ENCODE peak calls at places on chromosomes 11 and 22, in ten cellular contexts. One of them, this sample, is unnamed. For H3K4me1, the result is how much of the 10 kb centered on the place peaks cover.

GRCh38 chr11:83724704-83725114 is 438.5 kb upstream of the CCDC90B start:
- DNase-seq in A549: no peak
- DNase-seq in iPS DF 6.9: no peak
- DNase-seq in heart left ventricle: no peak
- DNase-seq in left lung: peak
- DNase-seq in tibial nerve: no peak
- DNase-seq in CD4-positive, CD25-positive, alpha-beta regulatory T cell: no peak
- DNase-seq in SJSA1: no peak
- DNase-seq in aorta: no peak
- DNase-seq in CD8-positive, alpha-beta T cell: no peak
- DNase-seq in this sample: no peak

GRCh38 chr11:2510626-2511402 is 66.0 kb downstream of the KCNQ1 start:
- DNase-seq in tibial nerve: peak
- DNase-seq in left lung: peak
- DNase-seq in aorta: peak
- DNase-seq in iPS DF 6.9: no peak
- DNase-seq in CD8-positive, alpha-beta T cell: peak
- DNase-seq in A549: no peak
- DNase-seq in heart left ventricle: peak
- DNase-seq in SJSA1: peak
- DNase-seq in CD4-positive, CD25-positive, alpha-beta regulatory T cell: no peak
- DNase-seq in this sample: peak

GRCh38 chr11:102783720-102784119 is 3.3 kb upstream of the MMP10 start:
- DNase-seq in heart left ventricle: no peak
- DNase-seq in CD8-positive, alpha-beta T cell: no peak
- DNase-seq in tibial nerve: no peak
- DNase-seq in A549: no peak
- DNase-seq in CD4-positive, CD25-positive, alpha-beta regulatory T cell: no peak
- DNase-seq in iPS DF 6.9: no peak
- DNase-seq in SJSA1: no peak
- DNase-seq in aorta: no peak
- DNase-seq in left lung: no peak
- DNase-seq in this sample: no peak

GRCh38 chr11:77130763-77131513 is 2.9 kb downstream of the MYO7A start:
- DNase-seq in CD4-positive, CD25-positive, alpha-beta regulatory T cell: no peak
- DNase-seq in aorta: peak
- DNase-seq in heart left ventricle: peak
- DNase-seq in left lung: no peak
- DNase-seq in iPS DF 6.9: no peak
- DNase-seq in SJSA1: no peak
- DNase-seq in tibial nerve: peak
- DNase-seq in A549: no peak
- DNase-seq in CD8-positive, alpha-beta T cell: no peak
- DNase-seq in this sample: peak

GRCh38 chr11:81644239-81644840 is 1089.3 kb downstream of the FAM181B start:
- DNase-seq in SJSA1: no peak
- DNase-seq in CD4-positive, CD25-positive, alpha-beta regulatory T cell: no peak
- DNase-seq in heart left ventricle: no peak
- DNase-seq in left lung: no peak
- DNase-seq in aorta: no peak
- DNase-seq in A549: peak
- DNase-seq in CD8-positive, alpha-beta T cell: peak
- DNase-seq in iPS DF 6.9: no peak
- DNase-seq in tibial nerve: no peak
- DNase-seq in this sample: no peak

GRCh38 chr11:41382927-41383326 is 76.5 kb downstream of the LRRC4C start:
- DNase-seq in heart left ventricle: no peak
- DNase-seq in CD4-positive, CD25-positive, alpha-beta regulatory T cell: no peak
- DNase-seq in aorta: no peak
- DNase-seq in CD8-positive, alpha-beta T cell: no peak
- DNase-seq in A549: no peak
- DNase-seq in SJSA1: no peak
- DNase-seq in left lung: no peak
- DNase-seq in iPS DF 6.9: no peak
- DNase-seq in tibial nerve: no peak
- DNase-seq in this sample: no peak

GRCh38 chr22:43406186-43406790 is 5.5 kb upstream of the MPPED1 start:
- DNase-seq in left lung: no peak
- DNase-seq in SJSA1: no peak
- DNase-seq in CD8-positive, alpha-beta T cell: no peak
- DNase-seq in aorta: no peak
- DNase-seq in CD4-positive, CD25-positive, alpha-beta regulatory T cell: no peak
- DNase-seq in A549: no peak
- DNase-seq in heart left ventricle: peak
- DNase-seq in tibial nerve: no peak
- DNase-seq in iPS DF 6.9: no peak
- DNase-seq in this sample: no peak

GRCh38 chr11:17651061-17651460 is 68.3 kb upstream of the MYOD1 start:
- DNase-seq in heart left ventricle: no peak
- DNase-seq in CD8-positive, alpha-beta T cell: no peak
- DNase-seq in iPS DF 6.9: no peak
- DNase-seq in tibial nerve: no peak
- DNase-seq in left lung: no peak
- DNase-seq in CD4-positive, CD25-positive, alpha-beta regulatory T cell: no peak
- DNase-seq in aorta: no peak
- DNase-seq in A549: no peak
- DNase-seq in SJSA1: no peak
- DNase-seq in this sample: no peak

GRCh38 chr11:129348813-129349212 is 26.8 kb upstream of the BARX2 start:
- DNase-seq in CD8-positive, alpha-beta T cell: no peak
- DNase-seq in heart left ventricle: no peak
- DNase-seq in tibial nerve: no peak
- DNase-seq in CD4-positive, CD25-positive, alpha-beta regulatory T cell: no peak
- DNase-seq in iPS DF 6.9: no peak
- DNase-seq in A549: no peak
- DNase-seq in left lung: no peak
- DNase-seq in aorta: no peak
- DNase-seq in SJSA1: no peak
- DNase-seq in this sample: no peak

GRCh38 chr22:39010946-39011625 is 3.0 kb upstream of the APOBEC3C start:
- DNase-seq in left lung: no peak
- DNase-seq in aorta: no peak
- DNase-seq in iPS DF 6.9: no peak
- DNase-seq in CD4-positive, CD25-positive, alpha-beta regulatory T cell: no peak
- DNase-seq in A549: no peak
- DNase-seq in CD8-positive, alpha-beta T cell: no peak
- DNase-seq in tibial nerve: no peak
- DNase-seq in heart left ventricle: no peak
- DNase-seq in SJSA1: no peak
- DNase-seq in this sample: no peak

GRCh38 chr11:92475824-92476223 is 251.2 kb downstream of the FAT3 start:
- DNase-seq in left lung: no peak
- DNase-seq in A549: no peak
- DNase-seq in SJSA1: no peak
- DNase-seq in tibial nerve: no peak
- DNase-seq in aorta: no peak
- DNase-seq in iPS DF 6.9: no peak
- DNase-seq in CD8-positive, alpha-beta T cell: no peak
- DNase-seq in CD4-positive, CD25-positive, alpha-beta regulatory T cell: no peak
- DNase-seq in heart left ventricle: no peak
- DNase-seq in this sample: no peak

GRCh38 chr11:12689029-12689755 is 15.0 kb downstream of the TEAD1 start:
- DNase-seq in heart left ventricle: no peak
- DNase-seq in left lung: no peak
- DNase-seq in SJSA1: no peak
- DNase-seq in A549: no peak
- DNase-seq in CD8-positive, alpha-beta T cell: no peak
- DNase-seq in iPS DF 6.9: no peak
- DNase-seq in aorta: no peak
- DNase-seq in CD4-positive, CD25-positive, alpha-beta regulatory T cell: no peak
- DNase-seq in tibial nerve: no peak
- DNase-seq in this sample: no peak

GRCh38 chr11:35232961-35233360 is 94.0 kb downstream of the CD44 start:
- DNase-seq in CD4-positive, CD25-positive, alpha-beta regulatory T cell: no peak
- DNase-seq in SJSA1: peak
- DNase-seq in heart left ventricle: no peak
- DNase-seq in CD8-positive, alpha-beta T cell: no peak
- DNase-seq in tibial nerve: no peak
- DNase-seq in A549: no peak
- DNase-seq in iPS DF 6.9: no peak
- DNase-seq in left lung: no peak
- DNase-seq in aorta: no peak
- DNase-seq in this sample: no peak

GRCh38 chr11:120573756-120574354 is 62.3 kb downstream of the GRIK4 start:
- DNase-seq in tibial nerve: no peak
- DNase-seq in CD8-positive, alpha-beta T cell: no peak
- DNase-seq in iPS DF 6.9: no peak
- DNase-seq in aorta: peak
- DNase-seq in CD4-positive, CD25-positive, alpha-beta regulatory T cell: no peak
- DNase-seq in A549: no peak
- DNase-seq in heart left ventricle: no peak
- DNase-seq in left lung: no peak
- DNase-seq in SJSA1: no peak
- DNase-seq in this sample: no peak

DNA sequence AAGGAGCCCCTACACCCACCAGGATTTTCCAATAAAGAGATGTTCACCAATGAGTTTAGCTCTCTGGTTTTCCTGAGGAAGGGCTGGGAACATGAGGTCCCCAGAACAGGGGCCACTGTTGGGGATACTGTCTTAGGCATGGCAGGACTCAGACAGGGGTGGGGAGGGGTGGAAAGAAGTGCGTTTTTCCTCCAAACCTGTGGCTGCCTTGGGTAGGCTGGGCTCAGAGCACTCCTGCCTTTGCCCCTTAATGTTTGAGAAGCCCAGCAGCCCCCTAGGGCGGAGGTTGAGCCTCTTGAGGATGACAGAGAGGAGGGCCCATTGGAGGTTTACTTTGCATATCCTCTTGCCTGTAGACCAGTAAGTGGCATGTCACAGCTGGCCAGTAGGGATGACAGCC is 10.6 kb downstream of the MTFP1 start:
- DNase-seq in SJSA1: no peak
- DNase-seq in heart left ventricle: no peak
- DNase-seq in CD4-positive, CD25-positive, alpha-beta regulatory T cell: no peak
- DNase-seq in iPS DF 6.9: no peak
- DNase-seq in left lung: no peak
- DNase-seq in CD8-positive, alpha-beta T cell: peak
- DNase-seq in aorta: peak
- DNase-seq in tibial nerve: no peak
- DNase-seq in A549: no peak
- DNase-seq in this sample: no peak
- H3K27ac ChIP-seq in SJSA1: no peak
- H3K27ac ChIP-seq in heart left ventricle: peak
- H3K27ac ChIP-seq in CD4-positive, CD25-positive, alpha-beta regulatory T cell: peak
- H3K27ac ChIP-seq in iPS DF 6.9: no peak
- H3K27ac ChIP-seq in left lung: no peak
- H3K27ac ChIP-seq in CD8-positive, alpha-beta T cell: peak
- H3K27ac ChIP-seq in aorta: no peak
- H3K27ac ChIP-seq in tibial nerve: no peak
- H3K27ac ChIP-seq in A549: peak
- H3K27ac ChIP-seq in this sample: peak

GRCh38 chr22:37751449-37752188 is 54.8 kb downstream of the TRIOBP start:
- DNase-seq in heart left ventricle: no peak
- DNase-seq in aorta: no peak
- DNase-seq in CD8-positive, alpha-beta T cell: no peak
- DNase-seq in SJSA1: no peak
- DNase-seq in left lung: no peak
- DNase-seq in iPS DF 6.9: no peak
- DNase-seq in A549: no peak
- DNase-seq in tibial nerve: no peak
- DNase-seq in CD4-positive, CD25-positive, alpha-beta regulatory T cell: no peak
- DNase-seq in this sample: no peak
- H3K4me1 ChIP-seq in heart left ventricle: half or more
- H3K4me1 ChIP-seq in aorta: under half
- H3K4me1 ChIP-seq in CD8-positive, alpha-beta T cell: under half
- H3K4me1 ChIP-seq in SJSA1: half or more
- H3K4me1 ChIP-seq in left lung: half or more
- H3K4me1 ChIP-seq in iPS DF 6.9: under half
- H3K4me1 ChIP-seq in A549: half or more
- H3K4me1 ChIP-seq in tibial nerve: half or more
- H3K4me1 ChIP-seq in CD4-positive, CD25-positive, alpha-beta regulatory T cell: under half
- H3K4me1 ChIP-seq in this sample: half or more

GRCh38 chr11:61975638-61976419 is 8.4 kb upstream of the FTH1 start:
- DNase-seq in CD4-positive, CD25-positive, alpha-beta regulatory T cell: no peak
- DNase-seq in aorta: peak
- DNase-seq in tibial nerve: no peak
- DNase-seq in CD8-positive, alpha-beta T cell: no peak
- DNase-seq in iPS DF 6.9: no peak
- DNase-seq in SJSA1: no peak
- DNase-seq in left lung: peak
- DNase-seq in A549: no peak
- DNase-seq in heart left ventricle: no peak
- DNase-seq in this sample: no peak
- H3K27ac ChIP-seq in CD4-positive, CD25-positive, alpha-beta regulatory T cell: no peak
- H3K27ac ChIP-seq in aorta: peak
- H3K27ac ChIP-seq in tibial nerve: no peak
- H3K27ac ChIP-seq in CD8-positive, alpha-beta T cell: no peak
- H3K27ac ChIP-seq in iPS DF 6.9: no peak
- H3K27ac ChIP-seq in SJSA1: no peak
- H3K27ac ChIP-seq in left lung: no peak
- H3K27ac ChIP-seq in A549: peak
- H3K27ac ChIP-seq in heart left ventricle: no peak
- H3K27ac ChIP-seq in this sample: peak

DNA sequence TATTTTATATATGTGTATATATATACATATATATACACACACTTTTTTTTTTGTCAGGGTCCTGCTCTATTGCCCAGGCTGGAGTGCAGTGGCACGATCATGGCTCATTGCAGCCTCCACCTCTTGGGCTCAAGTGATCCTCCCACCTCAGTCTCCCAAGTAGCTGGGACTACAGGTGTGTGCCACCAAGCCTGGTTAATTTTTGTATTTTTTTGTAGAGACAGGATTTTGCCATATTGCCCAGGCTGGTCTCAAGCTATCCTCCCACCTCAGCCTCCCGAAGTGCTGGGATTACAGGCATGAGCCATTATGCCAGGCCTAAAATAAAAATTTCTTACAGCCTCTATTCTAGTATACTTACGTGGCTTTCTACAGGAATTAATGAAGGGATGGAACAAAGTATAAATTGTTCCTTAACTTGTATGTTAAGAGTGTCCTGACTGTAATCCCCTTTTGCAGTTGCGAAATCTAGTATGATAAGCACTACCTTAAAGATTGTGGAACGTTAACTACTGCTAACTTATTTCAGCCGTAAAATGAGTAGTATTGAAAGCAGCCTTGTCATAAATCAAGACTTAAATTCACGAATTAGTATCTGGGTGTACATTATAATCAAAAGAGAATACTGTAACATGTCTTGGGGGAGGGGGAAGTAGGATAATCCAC is 2.1 kb downstream of the TRAF6 start:
- DNase-seq in A549: no peak
- DNase-seq in SJSA1: no peak
- DNase-seq in iPS DF 6.9: no peak
- DNase-seq in CD4-positive, CD25-positive, alpha-beta regulatory T cell: no peak
- DNase-seq in CD8-positive, alpha-beta T cell: no peak
- DNase-seq in aorta: no peak
- DNase-seq in tibial nerve: no peak
- DNase-seq in heart left ventricle: no peak
- DNase-seq in left lung: no peak
- DNase-seq in this sample: no peak
- H3K4me1 ChIP-seq in A549: under half
- H3K4me1 ChIP-seq in SJSA1: under half
- H3K4me1 ChIP-seq in iPS DF 6.9: under half
- H3K4me1 ChIP-seq in CD4-positive, CD25-positive, alpha-beta regulatory T cell: under half
- H3K4me1 ChIP-seq in CD8-positive, alpha-beta T cell: under half
- H3K4me1 ChIP-seq in aorta: under half
- H3K4me1 ChIP-seq in tibial nerve: under half
- H3K4me1 ChIP-seq in heart left ventricle: under half
- H3K4me1 ChIP-seq in left lung: under half
- H3K4me1 ChIP-seq in this sample: half or more